ENCODE peak calls at places on chromosomes 2 and 18, in five cellular contexts. O is uterus, D is ovary, V is sigmoid colon, Z is K562. K is an unnamed sample.

GRCh38 chr2:8685697-8686358 is 4.0 kb downstream of the ID2 start:
- DNase-seq in O (peak), Z (peak), D (peak), V (peak), K (peak)

GRCh38 chr18:389658-390357 is 110.7 kb downstream of the COLEC12 start:
- DNase-seq in D (no peak), V (no peak), O (no peak), Z (peak), K (no peak)

GRCh38 chr2:153819056-153819455 is 52.7 kb upstream of the GALNT13 start:
- DNase-seq in D (no peak), Z (no peak), V (no peak), O (no peak), K (no peak)

GRCh38 chr2:67272195-67272594 is 124.9 kb upstream of the ETAA1 start:
- DNase-seq in Z (no peak), O (no peak), D (no peak), V (no peak), K (no peak)

GRCh38 chr2:145088733-145089132 is 568.8 kb upstream of the ZEB2 start:
- DNase-seq in V (no peak), D (no peak), Z (no peak), O (no peak), K (no peak)

GRCh38 chr18:63137999-63138448 is 181.5 kb downstream of the BCL2 start:
- DNase-seq in O (no peak), Z (no peak), V (no peak), D (no peak), K (no peak)

GRCh38 chr18:76951600-76952247 is 129.4 kb downstream of the ZNF236 start:
- DNase-seq in V (no peak), O (no peak), Z (no peak), D (no peak), K (no peak)

GRCh38 chr2:39839261-39839848 is 60.3 kb upstream of the THUMPD2 start:
- DNase-seq in V (no peak), O (no peak), Z (no peak), D (no peak), K (no peak)

GRCh38 chr18:9971313-9971920 is 57.6 kb downstream of the VAPA start:
- DNase-seq in D (peak), Z (peak), V (peak), O (peak), K (peak)

GRCh38 chr18:3594760-3595241 is 144.8 kb downstream of the TGIF1 start:
- DNase-seq in O (no peak), Z (peak), D (peak), V (no peak), K (peak)

GRCh38 chr18:29712785-29713184 is 1329.8 kb downstream of the DSC3 start:
- DNase-seq in V (no peak), D (no peak), O (no peak), Z (no peak), K (peak)

GRCh38 chr18:63157293-63158011 is 162.1 kb downstream of the BCL2 start:
- DNase-seq in Z (no peak), O (no peak), D (no peak), V (no peak), K (no peak)

GRCh38 chr2:36831185-36831584 is 134.7 kb downstream of the VIT start:
- DNase-seq in Z (no peak), O (no peak), D (no peak), V (no peak), K (no peak)

GRCh38 chr2:68911246-68911645 is 40.0 kb upstream of the BMP10 start:
- DNase-seq in Z (no peak), V (no peak), O (no peak), D (no peak), K (no peak)

GRCh38 chr18:35026407-35027061 is 14.7 kb upstream of the MAPRE2 start:
- DNase-seq in V (no peak), Z (peak), O (no peak), D (no peak), K (no peak)

GRCh38 chr2:1405124-1405523 is 8.1 kb upstream of the TPO start:
- DNase-seq in Z (no peak), D (no peak), V (no peak), O (no peak), K (no peak)

GRCh38 chr2:59684101-59684770 is 869.2 kb downstream of the BCL11A start:
- DNase-seq in V (no peak), Z (no peak), D (no peak), O (no peak), K (no peak)

GRCh38 chr2:72085513-72085912 is 62.1 kb downstream of the CYP26B1 start:
- DNase-seq in Z (no peak), D (no peak), V (no peak), O (no peak), K (no peak)

GRCh38 chr2:68225119-68225632 is 27.2 kb downstream of the PPP3R1 start:
- DNase-seq in O (no peak), D (no peak), Z (peak), V (no peak), K (peak)

GRCh38 chr18:54233228-54233625 is 8.8 kb upstream of the MBD2 start:
- DNase-seq in O (no peak), Z (no peak), D (no peak), V (no peak), K (no peak)

GRCh38 chr2:231016576-231017249 is 20.6 kb upstream of the C2orf72 start:
- DNase-seq in V (no peak), D (no peak), O (no peak), Z (no peak), K (no peak)

GRCh38 chr2:144484201-144484948 is 35.5 kb downstream of the ZEB2 start:
- DNase-seq in Z (no peak), V (no peak), O (no peak), D (no peak), K (no peak)

GRCh38 chr18:22006458-22006857 is 162.9 kb upstream of the GATA6 start:
- DNase-seq in O (no peak), D (no peak), Z (no peak), V (no peak), K (no peak)

GRCh38 chr2:176104338-176105077 is 2.6 kb upstream of the HOXD11 start:
- DNase-seq in O (peak), D (no peak), Z (no peak), V (peak), K (no peak)
- TF ChIP-seq POLR2A in O (peak), D (no peak), Z (no peak), V (no peak), K (no peak)

DNA sequence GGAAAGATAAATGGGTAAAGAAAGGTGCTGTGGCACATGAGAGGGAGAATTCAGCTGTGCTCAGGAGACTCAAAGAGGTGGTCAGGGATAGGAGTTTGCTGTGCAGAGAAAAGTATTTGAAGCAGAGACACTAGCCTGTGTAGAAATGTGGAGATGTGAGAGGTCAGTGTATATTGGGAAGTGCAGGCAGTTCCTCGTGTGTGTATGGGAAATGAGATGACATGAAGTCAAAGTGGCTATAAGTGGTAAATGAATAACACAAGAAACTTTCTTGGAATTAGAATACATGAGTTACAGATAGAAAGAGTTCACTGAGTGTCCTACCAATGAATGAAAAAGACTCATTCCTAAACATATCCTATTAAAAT is 11.6 kb downstream of the MAP3K20 start:
- DNase-seq in O (no peak), Z (no peak), V (no peak), D (no peak), K (no peak)
- H3K27ac ChIP-seq in O (peak), Z (no peak), V (peak), D (peak), K (peak)

GRCh38 chr2:30867385-30867784 is 60.1 kb upstream of the CAPN13 start:
- DNase-seq in D (no peak), V (no peak), O (no peak), Z (no peak), K (no peak)

GRCh38 chr2:30871440-30871839 is 64.2 kb upstream of the CAPN13 start:
- DNase-seq in O (no peak), V (no peak), Z (no peak), D (no peak), K (no peak)

GRCh38 chr2:30872797-30873196 is 65.6 kb upstream of the CAPN13 start:
- DNase-seq in Z (no peak), O (no peak), V (no peak), D (no peak), K (no peak)

GRCh38 chr2:30869988-30870387 is 62.7 kb upstream of the CAPN13 start:
- DNase-seq in D (no peak), Z (no peak), O (no peak), V (no peak), K (no peak)

GRCh38 chr2:30871980-30872789 is 64.9 kb upstream of the CAPN13 start:
- DNase-seq in O (no peak), V (no peak), Z (no peak), D (no peak), K (peak)
- H3K4me3 ChIP-seq in O (no peak), V (no peak), Z (no peak), D (no peak), K (no peak)

DNA sequence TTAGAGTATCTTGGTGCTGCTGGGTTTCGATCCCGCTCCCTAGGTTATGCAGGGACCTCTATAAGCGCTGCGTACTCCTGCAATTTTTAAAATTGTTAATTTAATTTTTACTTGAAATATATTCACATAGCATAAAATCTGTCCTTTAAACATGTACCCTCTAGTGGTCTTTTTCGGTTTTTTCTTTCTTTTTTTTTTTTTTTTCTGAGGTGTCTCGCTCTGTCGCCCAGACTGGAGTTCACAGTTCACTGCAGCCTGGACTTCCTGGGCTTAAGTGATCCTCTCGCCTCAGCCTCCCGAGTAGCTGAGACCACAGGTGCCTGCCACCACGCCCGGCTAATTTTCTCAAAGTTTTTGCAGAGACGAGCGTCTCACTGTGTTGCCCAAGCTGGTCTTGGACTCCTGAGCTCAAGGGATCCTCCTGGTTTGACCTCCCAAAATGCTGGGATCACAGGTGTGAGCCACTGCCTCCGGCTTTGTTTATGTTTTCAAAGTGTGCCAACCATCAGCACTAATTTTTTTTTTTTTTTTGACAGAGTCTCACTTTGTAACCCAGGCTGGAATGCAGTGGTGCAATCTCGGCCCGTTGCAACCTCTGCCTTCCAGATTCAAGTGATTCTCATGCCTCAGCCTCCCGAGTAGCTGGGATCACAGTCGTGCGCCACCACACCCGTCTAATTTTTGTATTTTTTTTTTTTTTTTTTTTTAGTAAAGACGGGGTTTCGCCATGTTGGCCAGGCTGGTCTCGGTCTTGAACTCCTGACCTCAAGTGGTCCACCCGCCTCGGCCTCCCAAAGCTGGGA is 585 bp upstream of the MOB1A start:
- DNase-seq in D (peak), O (no peak), V (no peak), Z (no peak), K (no peak)
- TF ChIP-seq POLR2A in D (no peak), O (no peak), V (no peak), Z (no peak), K (no peak)

GRCh38 chr2:55026202-55026601 is 24.0 kb downstream of the RTN4 start:
- DNase-seq in Z (no peak), D (no peak), V (no peak), O (no peak), K (no peak)

GRCh38 chr2:55025627-55026026 is 24.6 kb downstream of the RTN4 start:
- DNase-seq in D (no peak), O (no peak), Z (no peak), V (no peak), K (no peak)

GRCh38 chr2:55029098-55029497 is 21.2 kb downstream of the RTN4 start:
- DNase-seq in Z (no peak), O (no peak), D (no peak), V (no peak), K (no peak)

GRCh38 chr2:55025082-55025481 is 25.2 kb downstream of the RTN4 start:
- DNase-seq in Z (no peak), O (no peak), V (no peak), D (no peak), K (no peak)

DNA sequence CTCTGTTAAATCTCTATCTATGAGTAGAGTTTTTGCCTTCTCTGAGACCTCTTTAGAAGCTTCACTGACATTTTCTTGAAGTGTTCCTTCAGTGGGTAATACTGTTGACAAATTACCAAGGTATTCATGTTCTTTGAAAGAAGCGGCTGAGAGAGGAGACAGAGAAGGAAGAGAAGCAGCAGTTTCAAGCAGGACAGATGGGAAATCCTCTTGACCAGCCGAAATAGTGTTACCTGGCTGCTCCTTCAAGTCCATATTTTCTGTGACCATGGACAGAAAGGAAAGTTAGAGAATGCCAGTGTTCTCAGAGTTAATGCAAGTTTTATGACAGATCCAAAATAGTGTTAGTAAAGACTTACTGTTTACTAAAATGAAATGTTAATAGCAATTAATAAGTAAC is 23.0 kb downstream of the RTN4 start:
- DNase-seq in V (no peak), O (no peak), Z (no peak), D (no peak), K (no peak)
- H3K27ac ChIP-seq in V (peak), O (no peak), Z (no peak), D (no peak), K (no peak)

GRCh38 chr2:28300489-28300888 is 92.2 kb upstream of the FOSL2 start:
- DNase-seq in Z (no peak), V (no peak), O (no peak), D (no peak), K (no peak)
- H3K4me3 ChIP-seq in Z (no peak), V (peak), O (no peak), D (no peak), K (no peak)

GRCh38 chr2:158501301-158501700 is 44.5 kb downstream of the PKP4 start:
- DNase-seq in O (no peak), Z (no peak), D (no peak), V (peak), K (peak)
- TF ChIP-seq POLR2A in O (no peak), Z (no peak), D (no peak), V (no peak), K (no peak)

GRCh38 chr2:16318051-16318450 is 347.6 kb downstream of the CYRIA start:
- DNase-seq in D (no peak), O (no peak), Z (no peak), V (no peak), K (no peak)
- H3K27ac ChIP-seq in D (no peak), O (no peak), Z (no peak), V (no peak), K (no peak)

K was measured in thyroid gland.